ENCODE peak calls at places on chromosomes 1 and 21, in eight cellular contexts. One of them, this sample, is unnamed.

GRCh38 chr1:189752461-189752860 is 725.2 kb downstream of the BRINP3 start:
- DNase-seq in DMS153: no peak
- DNase-seq in lung microvascular endothelial cell: no peak
- DNase-seq in lower leg skin: no peak
- DNase-seq in left kidney: peak
- DNase-seq in stimulated activated CD4-positive, alpha-beta T cell treated with anti-CD3 and anti-CD28 coated beads, TNF-alpha, amount 100 ng/mL, for 1 hour: no peak
- DNase-seq in amniotic stem cell: no peak
- DNase-seq in C1 segment of cervical spinal cord: no peak
- DNase-seq in this sample: no peak

GRCh38 chr1:162040657-162041056 is 17.0 kb upstream of the OLFML2B start:
- DNase-seq in DMS153: no peak
- DNase-seq in lung microvascular endothelial cell: peak
- DNase-seq in lower leg skin: no peak
- DNase-seq in left kidney: no peak
- DNase-seq in stimulated activated CD4-positive, alpha-beta T cell treated with anti-CD3 and anti-CD28 coated beads, TNF-alpha, amount 100 ng/mL, for 1 hour: no peak
- DNase-seq in amniotic stem cell: no peak
- DNase-seq in C1 segment of cervical spinal cord: no peak
- DNase-seq in this sample: peak

GRCh38 chr1:8818325-8818775 is 910 bp upstream of the RERE start:
- DNase-seq in DMS153: peak
- DNase-seq in lung microvascular endothelial cell: peak
- DNase-seq in lower leg skin: peak
- DNase-seq in left kidney: peak
- DNase-seq in stimulated activated CD4-positive, alpha-beta T cell treated with anti-CD3 and anti-CD28 coated beads, TNF-alpha, amount 100 ng/mL, for 1 hour: no peak
- DNase-seq in amniotic stem cell: no peak
- DNase-seq in C1 segment of cervical spinal cord: peak
- DNase-seq in this sample: no peak

GRCh38 chr1:12127206-12127810 is 39.5 kb upstream of the TNFRSF1B start:
- DNase-seq in DMS153: no peak
- DNase-seq in lung microvascular endothelial cell: no peak
- DNase-seq in lower leg skin: no peak
- DNase-seq in left kidney: no peak
- DNase-seq in stimulated activated CD4-positive, alpha-beta T cell treated with anti-CD3 and anti-CD28 coated beads, TNF-alpha, amount 100 ng/mL, for 1 hour: no peak
- DNase-seq in amniotic stem cell: no peak
- DNase-seq in C1 segment of cervical spinal cord: no peak
- DNase-seq in this sample: no peak

GRCh38 chr1:154951901-154952657 is 3.8 kb downstream of the PBXIP1 start:
- DNase-seq in DMS153: no peak
- DNase-seq in lung microvascular endothelial cell: no peak
- DNase-seq in lower leg skin: no peak
- DNase-seq in left kidney: peak
- DNase-seq in stimulated activated CD4-positive, alpha-beta T cell treated with anti-CD3 and anti-CD28 coated beads, TNF-alpha, amount 100 ng/mL, for 1 hour: peak
- DNase-seq in amniotic stem cell: no peak
- DNase-seq in C1 segment of cervical spinal cord: no peak
- DNase-seq in this sample: no peak

GRCh38 chr1:91583326-91583755 is 82.7 kb downstream of the CDC7 start:
- DNase-seq in DMS153: peak
- DNase-seq in lung microvascular endothelial cell: no peak
- DNase-seq in lower leg skin: no peak
- DNase-seq in left kidney: no peak
- DNase-seq in stimulated activated CD4-positive, alpha-beta T cell treated with anti-CD3 and anti-CD28 coated beads, TNF-alpha, amount 100 ng/mL, for 1 hour: no peak
- DNase-seq in amniotic stem cell: no peak
- DNase-seq in C1 segment of cervical spinal cord: no peak
- DNase-seq in this sample: no peak

GRCh38 chr1:20187103-20187812 is 940 bp upstream of the PLA2G2C start:
- DNase-seq in DMS153: peak
- DNase-seq in lung microvascular endothelial cell: no peak
- DNase-seq in lower leg skin: no peak
- DNase-seq in left kidney: no peak
- DNase-seq in stimulated activated CD4-positive, alpha-beta T cell treated with anti-CD3 and anti-CD28 coated beads, TNF-alpha, amount 100 ng/mL, for 1 hour: no peak
- DNase-seq in amniotic stem cell: no peak
- DNase-seq in C1 segment of cervical spinal cord: no peak
- DNase-seq in this sample: no peak

GRCh38 chr1:206725053-206725963 is 40.6 kb downstream of the MAPKAPK2 start:
- DNase-seq in DMS153: no peak
- DNase-seq in lung microvascular endothelial cell: peak
- DNase-seq in lower leg skin: no peak
- DNase-seq in left kidney: peak
- DNase-seq in stimulated activated CD4-positive, alpha-beta T cell treated with anti-CD3 and anti-CD28 coated beads, TNF-alpha, amount 100 ng/mL, for 1 hour: peak
- DNase-seq in amniotic stem cell: no peak
- DNase-seq in C1 segment of cervical spinal cord: no peak
- DNase-seq in this sample: peak

GRCh38 chr21:45256021-45256911 is 31.4 kb downstream of the POFUT2 start:
- DNase-seq in DMS153: no peak
- DNase-seq in lung microvascular endothelial cell: no peak
- DNase-seq in lower leg skin: peak
- DNase-seq in left kidney: peak
- DNase-seq in stimulated activated CD4-positive, alpha-beta T cell treated with anti-CD3 and anti-CD28 coated beads, TNF-alpha, amount 100 ng/mL, for 1 hour: no peak
- DNase-seq in amniotic stem cell: no peak
- DNase-seq in C1 segment of cervical spinal cord: no peak
- DNase-seq in this sample: peak

GRCh38 chr1:240936911-240937668 is 325.1 kb upstream of the GREM2 start:
- DNase-seq in DMS153: no peak
- DNase-seq in lung microvascular endothelial cell: no peak
- DNase-seq in lower leg skin: no peak
- DNase-seq in left kidney: no peak
- DNase-seq in stimulated activated CD4-positive, alpha-beta T cell treated with anti-CD3 and anti-CD28 coated beads, TNF-alpha, amount 100 ng/mL, for 1 hour: no peak
- DNase-seq in amniotic stem cell: no peak
- DNase-seq in C1 segment of cervical spinal cord: no peak
- DNase-seq in this sample: no peak

GRCh38 chr1:192476802-192477298 is 98.7 kb upstream of the RGS1 start:
- DNase-seq in DMS153: peak
- DNase-seq in lung microvascular endothelial cell: peak
- DNase-seq in lower leg skin: no peak
- DNase-seq in left kidney: no peak
- DNase-seq in stimulated activated CD4-positive, alpha-beta T cell treated with anti-CD3 and anti-CD28 coated beads, TNF-alpha, amount 100 ng/mL, for 1 hour: no peak
- DNase-seq in amniotic stem cell: no peak
- DNase-seq in C1 segment of cervical spinal cord: no peak
- DNase-seq in this sample: no peak

GRCh38 chr1:228457396-228458176 is 29.6 kb upstream of the RNF187 start:
- DNase-seq in DMS153: peak
- DNase-seq in lung microvascular endothelial cell: peak
- DNase-seq in lower leg skin: peak
- DNase-seq in left kidney: peak
- DNase-seq in stimulated activated CD4-positive, alpha-beta T cell treated with anti-CD3 and anti-CD28 coated beads, TNF-alpha, amount 100 ng/mL, for 1 hour: peak
- DNase-seq in amniotic stem cell: peak
- DNase-seq in C1 segment of cervical spinal cord: peak
- DNase-seq in this sample: peak

GRCh38 chr21:35203093-35204021 is 154.3 kb upstream of the RUNX1 start:
- DNase-seq in DMS153: no peak
- DNase-seq in lung microvascular endothelial cell: no peak
- DNase-seq in lower leg skin: no peak
- DNase-seq in left kidney: no peak
- DNase-seq in stimulated activated CD4-positive, alpha-beta T cell treated with anti-CD3 and anti-CD28 coated beads, TNF-alpha, amount 100 ng/mL, for 1 hour: no peak
- DNase-seq in amniotic stem cell: peak
- DNase-seq in C1 segment of cervical spinal cord: no peak
- DNase-seq in this sample: no peak